ENCODE peak calls at places on chromosome 22, in eight cellular contexts. One of them, this sample, is unnamed.

GRCh38 chr22:47044722-47045545 is 282.5 kb downstream of the TBC1D22A start:
- DNase-seq in ELR: no peak
- DNase-seq in hippocampal formation: no peak
- DNase-seq in Calu3: no peak
- DNase-seq in WTC11: no peak
- DNase-seq in A172: no peak
- DNase-seq in stimulated activated CD8-positive, alpha-beta memory T cell treated with anti-CD3 and anti-CD28 coated beads, Interleukin-2, amount 100 ng/mL, for 1 hour: no peak
- DNase-seq in GM12865: no peak
- DNase-seq in this sample: no peak

GRCh38 chr22:39290724-39291161 is 28.7 kb downstream of the RPL3 start:
- DNase-seq in ELR: peak; percentile 67
- DNase-seq in hippocampal formation: no peak
- DNase-seq in Calu3: peak; percentile 88
- DNase-seq in WTC11: no peak
- DNase-seq in A172: peak; percentile 81
- DNase-seq in stimulated activated CD8-positive, alpha-beta memory T cell treated with anti-CD3 and anti-CD28 coated beads, Interleukin-2, amount 100 ng/mL, for 1 hour: no peak
- DNase-seq in GM12865: peak; percentile 30
- DNase-seq in this sample: peak; percentile 69

GRCh38 chr22:25113316-25113721 is 86.3 kb upstream of the CRYBB3 start:
- DNase-seq in ELR: no peak
- DNase-seq in hippocampal formation: no peak
- DNase-seq in Calu3: peak; percentile 72
- DNase-seq in WTC11: no peak
- DNase-seq in A172: peak; percentile 8
- DNase-seq in stimulated activated CD8-positive, alpha-beta memory T cell treated with anti-CD3 and anti-CD28 coated beads, Interleukin-2, amount 100 ng/mL, for 1 hour: no peak
- DNase-seq in GM12865: no peak
- DNase-seq in this sample: no peak

GRCh38 chr22:33969052-33969451 is 48.8 kb upstream of the LARGE1 start:
- DNase-seq in ELR: no peak
- DNase-seq in hippocampal formation: no peak
- DNase-seq in Calu3: peak; percentile 1
- DNase-seq in WTC11: no peak
- DNase-seq in A172: peak; percentile 51
- DNase-seq in stimulated activated CD8-positive, alpha-beta memory T cell treated with anti-CD3 and anti-CD28 coated beads, Interleukin-2, amount 100 ng/mL, for 1 hour: no peak
- DNase-seq in GM12865: no peak
- DNase-seq in this sample: peak; percentile 10

GRCh38 chr22:36298601-36299000 is 45.7 kb downstream of the APOL1 start:
- DNase-seq in ELR: no peak
- DNase-seq in hippocampal formation: no peak
- DNase-seq in Calu3: no peak
- DNase-seq in WTC11: no peak
- DNase-seq in A172: no peak
- DNase-seq in stimulated activated CD8-positive, alpha-beta memory T cell treated with anti-CD3 and anti-CD28 coated beads, Interleukin-2, amount 100 ng/mL, for 1 hour: no peak
- DNase-seq in GM12865: no peak
- DNase-seq in this sample: no peak

GRCh38 chr22:47092896-47093311 is 330.5 kb downstream of the TBC1D22A start:
- DNase-seq in ELR: peak; percentile 6
- DNase-seq in hippocampal formation: no peak
- DNase-seq in Calu3: no peak
- DNase-seq in WTC11: no peak
- DNase-seq in A172: peak; percentile 25
- DNase-seq in stimulated activated CD8-positive, alpha-beta memory T cell treated with anti-CD3 and anti-CD28 coated beads, Interleukin-2, amount 100 ng/mL, for 1 hour: no peak
- DNase-seq in GM12865: no peak
- DNase-seq in this sample: no peak

GRCh38 chr22:19075404-19075803 is 46.8 kb downstream of the DGCR2 start:
- DNase-seq in ELR: no peak
- DNase-seq in hippocampal formation: no peak
- DNase-seq in Calu3: no peak
- DNase-seq in WTC11: no peak
- DNase-seq in A172: no peak
- DNase-seq in stimulated activated CD8-positive, alpha-beta memory T cell treated with anti-CD3 and anti-CD28 coated beads, Interleukin-2, amount 100 ng/mL, for 1 hour: no peak
- DNase-seq in GM12865: no peak
- DNase-seq in this sample: no peak

GRCh38 chr22:24026056-24026455 is 15.0 kb downstream of the CABIN1 start:
- DNase-seq in ELR: no peak
- DNase-seq in hippocampal formation: no peak
- DNase-seq in Calu3: no peak
- DNase-seq in WTC11: no peak
- DNase-seq in A172: no peak
- DNase-seq in stimulated activated CD8-positive, alpha-beta memory T cell treated with anti-CD3 and anti-CD28 coated beads, Interleukin-2, amount 100 ng/mL, for 1 hour: no peak
- DNase-seq in GM12865: no peak
- DNase-seq in this sample: no peak

GRCh38 chr22:20165913-20166312 is 15.1 kb upstream of the CCDC188 start:
- DNase-seq in ELR: no peak
- DNase-seq in hippocampal formation: no peak
- DNase-seq in Calu3: no peak
- DNase-seq in WTC11: no peak
- DNase-seq in A172: no peak
- DNase-seq in stimulated activated CD8-positive, alpha-beta memory T cell treated with anti-CD3 and anti-CD28 coated beads, Interleukin-2, amount 100 ng/mL, for 1 hour: no peak
- DNase-seq in GM12865: no peak
- DNase-seq in this sample: no peak

GRCh38 chr22:29265929-29266328 is 1.9 kb downstream of the RHBDD3 start:
- DNase-seq in ELR: no peak
- DNase-seq in hippocampal formation: no peak
- DNase-seq in Calu3: no peak
- DNase-seq in WTC11: no peak
- DNase-seq in A172: no peak
- DNase-seq in stimulated activated CD8-positive, alpha-beta memory T cell treated with anti-CD3 and anti-CD28 coated beads, Interleukin-2, amount 100 ng/mL, for 1 hour: no peak
- DNase-seq in GM12865: no peak
- DNase-seq in this sample: no peak

GRCh38 chr22:19634576-19634975 is 79.7 kb upstream of the SEPTIN5 start:
- DNase-seq in ELR: no peak
- DNase-seq in hippocampal formation: no peak
- DNase-seq in Calu3: no peak
- DNase-seq in WTC11: no peak
- DNase-seq in A172: no peak
- DNase-seq in stimulated activated CD8-positive, alpha-beta memory T cell treated with anti-CD3 and anti-CD28 coated beads, Interleukin-2, amount 100 ng/mL, for 1 hour: no peak
- DNase-seq in GM12865: no peak
- DNase-seq in this sample: no peak

GRCh38 chr22:21074092-21074715 is 28.5 kb downstream of the LRRC74B start:
- DNase-seq in ELR: peak; percentile 95
- DNase-seq in hippocampal formation: no peak
- DNase-seq in Calu3: peak; percentile 26
- DNase-seq in WTC11: no peak
- DNase-seq in A172: peak; percentile 82
- DNase-seq in stimulated activated CD8-positive, alpha-beta memory T cell treated with anti-CD3 and anti-CD28 coated beads, Interleukin-2, amount 100 ng/mL, for 1 hour: no peak
- DNase-seq in GM12865: no peak
- DNase-seq in this sample: peak; percentile 81

GRCh38 chr22:30513462-30513861 is 8.0 kb upstream of the SEC14L4 start:
- DNase-seq in ELR: no peak
- DNase-seq in hippocampal formation: no peak
- DNase-seq in Calu3: no peak
- DNase-seq in WTC11: no peak
- DNase-seq in A172: no peak
- DNase-seq in stimulated activated CD8-positive, alpha-beta memory T cell treated with anti-CD3 and anti-CD28 coated beads, Interleukin-2, amount 100 ng/mL, for 1 hour: no peak
- DNase-seq in GM12865: no peak
- DNase-seq in this sample: no peak

GRCh38 chr22:37025500-37026070 is 6.0 kb downstream of the MPST start:
- DNase-seq in ELR: no peak
- DNase-seq in hippocampal formation: no peak
- DNase-seq in Calu3: no peak
- DNase-seq in WTC11: no peak
- DNase-seq in A172: no peak
- DNase-seq in stimulated activated CD8-positive, alpha-beta memory T cell treated with anti-CD3 and anti-CD28 coated beads, Interleukin-2, amount 100 ng/mL, for 1 hour: no peak
- DNase-seq in GM12865: no peak
- DNase-seq in this sample: no peak

GRCh38 chr22:19406281-19406811 is 25.2 kb downstream of the HIRA start:
- DNase-seq in ELR: no peak
- DNase-seq in hippocampal formation: no peak
- DNase-seq in Calu3: no peak
- DNase-seq in WTC11: no peak
- DNase-seq in A172: no peak
- DNase-seq in stimulated activated CD8-positive, alpha-beta memory T cell treated with anti-CD3 and anti-CD28 coated beads, Interleukin-2, amount 100 ng/mL, for 1 hour: no peak
- DNase-seq in GM12865: no peak
- DNase-seq in this sample: no peak

GRCh38 chr22:40635940-40636379 is 559 bp downstream of the MRTFA start:
- DNase-seq in ELR: no peak
- DNase-seq in hippocampal formation: no peak
- DNase-seq in Calu3: no peak
- DNase-seq in WTC11: peak; percentile 36
- DNase-seq in A172: no peak
- DNase-seq in stimulated activated CD8-positive, alpha-beta memory T cell treated with anti-CD3 and anti-CD28 coated beads, Interleukin-2, amount 100 ng/mL, for 1 hour: no peak
- DNase-seq in GM12865: peak; percentile 18
- DNase-seq in this sample: no peak

GRCh38 chr22:41094036-41094435 is 1.6 kb downstream of the EP300 start:
- DNase-seq in ELR: peak; percentile 56
- DNase-seq in hippocampal formation: no peak
- DNase-seq in Calu3: no peak
- DNase-seq in WTC11: no peak
- DNase-seq in A172: no peak
- DNase-seq in stimulated activated CD8-positive, alpha-beta memory T cell treated with anti-CD3 and anti-CD28 coated beads, Interleukin-2, amount 100 ng/mL, for 1 hour: no peak
- DNase-seq in GM12865: peak; percentile 35
- DNase-seq in this sample: peak; percentile 19

GRCh38 chr22:35406443-35406842 is 6.5 kb downstream of the MCM5 start:
- DNase-seq in ELR: no peak
- DNase-seq in hippocampal formation: no peak
- DNase-seq in Calu3: no peak
- DNase-seq in WTC11: no peak
- DNase-seq in A172: no peak
- DNase-seq in stimulated activated CD8-positive, alpha-beta memory T cell treated with anti-CD3 and anti-CD28 coated beads, Interleukin-2, amount 100 ng/mL, for 1 hour: no peak
- DNase-seq in GM12865: no peak
- DNase-seq in this sample: no peak

GRCh38 chr22:47601666-47602065 is 839.2 kb downstream of the TBC1D22A start:
- DNase-seq in ELR: no peak
- DNase-seq in hippocampal formation: no peak
- DNase-seq in Calu3: no peak
- DNase-seq in WTC11: no peak
- DNase-seq in A172: no peak
- DNase-seq in stimulated activated CD8-positive, alpha-beta memory T cell treated with anti-CD3 and anti-CD28 coated beads, Interleukin-2, amount 100 ng/mL, for 1 hour: no peak
- DNase-seq in GM12865: no peak
- DNase-seq in this sample: no peak

GRCh38 chr22:45246060-45246985 is 5.6 kb upstream of the KIAA0930 start:
- DNase-seq in ELR: peak; percentile 95
- DNase-seq in hippocampal formation: no peak
- DNase-seq in Calu3: peak; percentile 80
- DNase-seq in WTC11: no peak
- DNase-seq in A172: peak; percentile 93
- DNase-seq in stimulated activated CD8-positive, alpha-beta memory T cell treated with anti-CD3 and anti-CD28 coated beads, Interleukin-2, amount 100 ng/mL, for 1 hour: no peak
- DNase-seq in GM12865: no peak
- DNase-seq in this sample: peak; percentile 74

GRCh38 chr22:49188091-49188490 is 639.6 kb downstream of the BRD1 start:
- DNase-seq in ELR: no peak
- DNase-seq in hippocampal formation: no peak
- DNase-seq in Calu3: no peak
- DNase-seq in WTC11: no peak
- DNase-seq in A172: no peak
- DNase-seq in stimulated activated CD8-positive, alpha-beta memory T cell treated with anti-CD3 and anti-CD28 coated beads, Interleukin-2, amount 100 ng/mL, for 1 hour: no peak
- DNase-seq in GM12865: no peak
- DNase-seq in this sample: no peak

GRCh38 chr22:17916226-17916889 is 108.0 kb downstream of the MICAL3 start:
- DNase-seq in ELR: no peak
- DNase-seq in hippocampal formation: no peak
- DNase-seq in Calu3: no peak
- DNase-seq in WTC11: no peak
- DNase-seq in A172: no peak
- DNase-seq in stimulated activated CD8-positive, alpha-beta memory T cell treated with anti-CD3 and anti-CD28 coated beads, Interleukin-2, amount 100 ng/mL, for 1 hour: no peak
- DNase-seq in GM12865: no peak
- DNase-seq in this sample: no peak

GRCh38 chr22:26529345-26529744 is 17.1 kb upstream of the TFIP11 start:
- DNase-seq in ELR: no peak
- DNase-seq in hippocampal formation: no peak
- DNase-seq in Calu3: no peak
- DNase-seq in WTC11: no peak
- DNase-seq in A172: no peak
- DNase-seq in stimulated activated CD8-positive, alpha-beta memory T cell treated with anti-CD3 and anti-CD28 coated beads, Interleukin-2, amount 100 ng/mL, for 1 hour: no peak
- DNase-seq in GM12865: no peak
- DNase-seq in this sample: no peak

GRCh38 chr22:45425531-45426265 is 12.2 kb downstream of the RIBC2 start:
- DNase-seq in ELR: no peak
- DNase-seq in hippocampal formation: no peak
- DNase-seq in Calu3: no peak
- DNase-seq in WTC11: no peak
- DNase-seq in A172: no peak
- DNase-seq in stimulated activated CD8-positive, alpha-beta memory T cell treated with anti-CD3 and anti-CD28 coated beads, Interleukin-2, amount 100 ng/mL, for 1 hour: no peak
- DNase-seq in GM12865: no peak
- DNase-seq in this sample: no peak

GRCh38 chr22:36757608-36758220 is 18.2 kb downstream of the IFT27 start:
- DNase-seq in ELR: peak; percentile 75
- DNase-seq in hippocampal formation: peak; percentile 45
- DNase-seq in Calu3: peak; percentile 87
- DNase-seq in WTC11: peak; percentile 93
- DNase-seq in A172: peak; percentile 40
- DNase-seq in stimulated activated CD8-positive, alpha-beta memory T cell treated with anti-CD3 and anti-CD28 coated beads, Interleukin-2, amount 100 ng/mL, for 1 hour: peak; percentile 55
- DNase-seq in GM12865: peak; percentile 79
- DNase-seq in this sample: peak; percentile 55

GRCh38 chr22:38850941-38851849 is 7.4 kb upstream of the NPTXR start:
- DNase-seq in ELR: peak; percentile 87
- DNase-seq in hippocampal formation: no peak
- DNase-seq in Calu3: no peak
- DNase-seq in WTC11: no peak
- DNase-seq in A172: peak; percentile 64
- DNase-seq in stimulated activated CD8-positive, alpha-beta memory T cell treated with anti-CD3 and anti-CD28 coated beads, Interleukin-2, amount 100 ng/mL, for 1 hour: no peak
- DNase-seq in GM12865: no peak
- DNase-seq in this sample: peak; percentile 76

GRCh38 chr22:41469218-41469851 is 418 bp downstream of the ACO2 start:
- DNase-seq in ELR: peak; percentile 44
- DNase-seq in hippocampal formation: no peak
- DNase-seq in Calu3: no peak
- DNase-seq in WTC11: peak; percentile 34
- DNase-seq in A172: no peak
- DNase-seq in stimulated activated CD8-positive, alpha-beta memory T cell treated with anti-CD3 and anti-CD28 coated beads, Interleukin-2, amount 100 ng/mL, for 1 hour: peak; percentile 11
- DNase-seq in GM12865: peak; percentile 57
- DNase-seq in this sample: no peak

GRCh38 chr22:43855431-43855830 is 6.9 kb downstream of the SULT4A1 start:
- DNase-seq in ELR: no peak
- DNase-seq in hippocampal formation: no peak
- DNase-seq in Calu3: no peak
- DNase-seq in WTC11: no peak
- DNase-seq in A172: no peak
- DNase-seq in stimulated activated CD8-positive, alpha-beta memory T cell treated with anti-CD3 and anti-CD28 coated beads, Interleukin-2, amount 100 ng/mL, for 1 hour: no peak
- DNase-seq in GM12865: no peak
- DNase-seq in this sample: no peak

GRCh38 chr22:39773976-39774539 is 119.5 kb downstream of the ENTHD1 start:
- DNase-seq in ELR: peak; percentile 41
- DNase-seq in hippocampal formation: no peak
- DNase-seq in Calu3: no peak
- DNase-seq in WTC11: no peak
- DNase-seq in A172: peak; percentile 0
- DNase-seq in stimulated activated CD8-positive, alpha-beta memory T cell treated with anti-CD3 and anti-CD28 coated beads, Interleukin-2, amount 100 ng/mL, for 1 hour: no peak
- DNase-seq in GM12865: peak; percentile 74
- DNase-seq in this sample: no peak

GRCh38 chr22:29904020-29904419 is 21.0 kb downstream of the MTMR3 start:
- DNase-seq in ELR: no peak
- DNase-seq in hippocampal formation: no peak
- DNase-seq in Calu3: no peak
- DNase-seq in WTC11: no peak
- DNase-seq in A172: no peak
- DNase-seq in stimulated activated CD8-positive, alpha-beta memory T cell treated with anti-CD3 and anti-CD28 coated beads, Interleukin-2, amount 100 ng/mL, for 1 hour: no peak
- DNase-seq in GM12865: no peak
- DNase-seq in this sample: no peak

GRCh38 chr22:27881404-27881803 is 37.7 kb downstream of the PITPNB start:
- DNase-seq in ELR: no peak
- DNase-seq in hippocampal formation: peak; percentile 70
- DNase-seq in Calu3: no peak
- DNase-seq in WTC11: no peak
- DNase-seq in A172: no peak
- DNase-seq in stimulated activated CD8-positive, alpha-beta memory T cell treated with anti-CD3 and anti-CD28 coated beads, Interleukin-2, amount 100 ng/mL, for 1 hour: no peak
- DNase-seq in GM12865: no peak
- DNase-seq in this sample: no peak

GRCh38 chr22:20611418-20611817 is 104.0 kb downstream of the MED15 start:
- DNase-seq in ELR: no peak
- DNase-seq in hippocampal formation: no peak
- DNase-seq in Calu3: no peak
- DNase-seq in WTC11: no peak
- DNase-seq in A172: no peak
- DNase-seq in stimulated activated CD8-positive, alpha-beta memory T cell treated with anti-CD3 and anti-CD28 coated beads, Interleukin-2, amount 100 ng/mL, for 1 hour: no peak
- DNase-seq in GM12865: no peak
- DNase-seq in this sample: no peak

GRCh38 chr22:18032455-18033101 is 8.2 kb upstream of the MICAL3 start:
- DNase-seq in ELR: peak; percentile 93
- DNase-seq in hippocampal formation: no peak
- DNase-seq in Calu3: peak; percentile 50
- DNase-seq in WTC11: no peak
- DNase-seq in A172: peak; percentile 86
- DNase-seq in stimulated activated CD8-positive, alpha-beta memory T cell treated with anti-CD3 and anti-CD28 coated beads, Interleukin-2, amount 100 ng/mL, for 1 hour: no peak
- DNase-seq in GM12865: no peak
- DNase-seq in this sample: no peak

GRCh38 chr22:39661842-39662676 is 91.5 kb downstream of the CACNA1I start:
- DNase-seq in ELR: no peak
- DNase-seq in hippocampal formation: no peak
- DNase-seq in Calu3: peak; percentile 79
- DNase-seq in WTC11: peak; percentile 96
- DNase-seq in A172: no peak
- DNase-seq in stimulated activated CD8-positive, alpha-beta memory T cell treated with anti-CD3 and anti-CD28 coated beads, Interleukin-2, amount 100 ng/mL, for 1 hour: peak; percentile 67
- DNase-seq in GM12865: no peak
- DNase-seq in this sample: no peak

This sample was measured in H54.